ENCODE peak calls at places on chromosome X, in seven cellular contexts. G, C, S, U, D, E and A are unnamed samples.

GRCh38 chrX:53631156-53631555 is 55.4 kb downstream of the HUWE1 start:
- DNase-seq in U (no peak), S (no peak), D (no peak), C (no peak), E (peak; percentile 33), G (no peak), A (no peak)

GRCh38 chrX:109327271-109327670 is 154.6 kb downstream of the GUCY2F start:
- DNase-seq in E (no peak), D (no peak), C (no peak), S (no peak), U (no peak), G (no peak), A (no peak)

GRCh38 chrX:12332786-12333347 is 194.6 kb downstream of the FRMPD4 start:
- DNase-seq in S (no peak), C (no peak), D (no peak), U (no peak), G (no peak), E (no peak), A (no peak)

GRCh38 chrX:70089575-70090297 is 27.5 kb downstream of the OTUD6A start:
- DNase-seq in G (no peak), D (no peak), U (no peak), S (no peak), C (peak; percentile 10), E (peak; percentile 21), A (no peak)

GRCh38 chrX:153722704-153723350 is 1.4 kb downstream of the BCAP31 start:
- DNase-seq in D (no peak), E (no peak), G (peak; percentile 36), U (no peak), C (no peak), S (no peak), A (no peak)

GRCh38 chrX:37785569-37785968 is 5.7 kb downstream of the CYBB start:
- DNase-seq in U (no peak), E (no peak), C (no peak), G (peak; percentile 1), S (no peak), D (no peak), A (no peak)

GRCh38 chrX:97158270-97158669 is 274.6 kb downstream of the RPA4 start:
- DNase-seq in S (no peak), E (no peak), G (no peak), C (no peak), D (no peak), U (no peak), A (no peak)

GRCh38 chrX:85051627-85052026 is 48.0 kb downstream of the APOOL start:
- DNase-seq in C (no peak), D (no peak), S (no peak), E (no peak), G (no peak), U (no peak), A (no peak)

GRCh38 chrX:76555816-76556215 is 128.3 kb downstream of the MAGEE1 start:
- DNase-seq in S (no peak), G (peak; percentile 1), C (no peak), E (peak; percentile 20), D (no peak), U (no peak), A (no peak)

GRCh38 chrX:20829665-20830481 is 544.3 kb upstream of the CNKSR2 start:
- DNase-seq in E (peak; percentile 13), G (no peak), D (no peak), U (no peak), C (no peak), S (no peak), A (no peak)

GRCh38 chrX:107542500-107542899 is 85.8 kb upstream of the PRPS1 start:
- DNase-seq in D (no peak), U (no peak), G (no peak), C (no peak), E (peak; percentile 34), S (no peak), A (no peak)

GRCh38 chrX:46408553-46409407 is 136.4 kb downstream of the ZNF674 start:
- DNase-seq in U (peak; percentile 68), D (peak; percentile 38), G (peak; percentile 51), E (peak; percentile 74), C (peak; percentile 37), S (no peak), A (peak; percentile 80)

GRCh38 chrX:17584248-17584681 is 153.0 kb upstream of the SCML1 start:
- DNase-seq in E (peak; percentile 32), S (no peak), G (no peak), C (no peak), D (no peak), U (no peak), A (no peak)

GRCh38 chrX:30023451-30023850 is 191.9 kb upstream of the MAGEB2 start:
- DNase-seq in C (no peak), D (no peak), S (no peak), G (no peak), U (no peak), E (no peak), A (no peak)

GRCh38 chrX:155577682-155578081 is 35.1 kb downstream of the TMLHE start:
- DNase-seq in D (no peak), C (no peak), S (no peak), U (no peak), E (no peak), G (no peak), A (no peak)

GRCh38 chrX:136839196-136839595 is 41.3 kb downstream of the RBMX start:
- DNase-seq in E (no peak), C (no peak), S (no peak), D (no peak), G (no peak), U (no peak), A (no peak)

GRCh38 chrX:120308558-120308957 is 2.7 kb downstream of the TMEM255A start:
- DNase-seq in C (no peak), D (no peak), S (no peak), G (no peak), U (peak; percentile 29), E (no peak), A (no peak)

GRCh38 chrX:50812995-50813842 is 775 bp downstream of the SHROOM4 start:
- DNase-seq in U (peak; percentile 9), S (no peak), C (peak; percentile 37), G (peak; percentile 32), D (peak; percentile 23), E (peak; percentile 66), A (peak; percentile 69)

DNA sequence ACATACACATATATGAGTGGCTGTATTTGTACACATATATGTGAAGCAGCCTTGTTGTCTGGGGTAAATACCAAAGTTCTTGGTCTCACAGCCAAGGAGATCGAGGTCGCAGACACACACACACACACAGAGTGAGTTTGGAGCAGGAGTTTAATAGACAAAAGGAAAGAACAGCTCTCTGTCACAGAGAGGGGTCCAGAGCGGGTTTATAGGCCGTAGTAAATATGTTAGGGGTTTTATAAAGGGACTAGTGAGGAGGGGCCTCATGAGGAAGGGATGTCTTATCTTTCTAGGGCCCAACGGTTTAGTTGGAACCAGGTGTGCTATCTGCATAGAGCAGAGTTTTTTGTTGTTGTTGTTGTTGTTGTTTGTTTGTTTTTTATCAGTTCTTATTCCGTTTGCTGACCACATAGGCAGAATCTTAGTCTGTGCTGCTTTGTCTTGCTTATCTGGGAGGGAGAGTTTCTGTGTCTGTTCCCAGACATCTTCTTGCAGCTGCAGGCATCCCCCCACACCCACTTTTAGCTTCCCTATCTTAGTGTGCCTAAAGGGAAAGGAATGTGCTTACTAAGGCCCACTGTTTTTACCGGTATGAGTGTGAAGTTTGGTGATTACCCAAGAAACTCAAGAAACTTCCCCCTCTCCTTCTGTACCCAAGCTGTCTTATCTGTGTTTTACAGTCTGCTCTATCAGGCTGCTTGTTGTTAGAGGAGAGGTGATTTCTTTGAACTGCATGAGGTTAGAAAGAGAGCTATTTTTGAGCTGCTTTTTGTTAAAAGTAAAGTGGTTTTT is 91.9 kb downstream of the TENT5D start:
- DNase-seq in U (no peak), G (no peak), S (no peak), D (no peak), C (no peak), E (peak; percentile 57), A (no peak)
- H3K27ac ChIP-seq in U (no peak overlapping the region), G (no peak overlapping the region), S (no peak overlapping the region), D (no peak overlapping the region), C (no peak overlapping the region), E (peak overlapping the region; percentile 88), A (no peak overlapping the region)

DNA sequence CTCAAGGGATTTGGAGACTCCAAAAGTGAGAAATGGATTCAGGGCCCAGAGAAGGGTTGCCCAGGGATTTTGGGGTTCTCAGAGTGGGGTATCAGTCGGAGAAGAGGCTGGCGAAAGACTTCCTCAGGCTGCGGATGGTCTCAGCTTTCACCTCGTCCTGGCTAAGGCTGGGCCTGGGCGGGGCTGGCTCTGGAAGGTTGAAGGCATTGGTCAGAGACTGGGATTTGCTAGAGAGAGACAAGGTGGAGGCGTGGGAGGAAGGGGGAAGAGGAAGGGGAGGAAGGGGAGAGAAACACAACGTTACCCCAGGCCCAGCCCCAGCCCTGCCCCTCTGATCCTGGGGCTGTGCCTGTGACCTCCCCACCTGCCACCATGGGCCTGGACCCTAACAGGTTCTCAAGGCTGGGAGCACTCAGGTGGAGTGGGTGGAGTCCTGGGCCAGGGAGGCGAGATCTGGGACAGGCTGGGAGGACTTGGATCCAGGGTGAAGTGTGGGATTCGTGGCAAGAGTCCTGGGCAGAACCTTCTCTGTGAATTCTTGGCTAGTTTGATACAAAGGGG is 9.4 kb upstream of the TIMP1 start:
- DNase-seq in S (no peak), D (no peak), U (no peak), G (no peak), C (no peak), E (no peak), A (no peak)
- H3K27ac ChIP-seq in S (peak overlapping the region; percentile 78), D (no peak overlapping the region), U (no peak overlapping the region), G (peak overlapping the region; percentile 55), C (no peak overlapping the region), E (peak overlapping the region; percentile 97), A (no peak overlapping the region)

GRCh38 chrX:118116308-118117068 is at the start of gene KLHL13:
- DNase-seq in G (peak; percentile 19), U (peak; percentile 42), S (no peak), D (peak; percentile 42), E (peak; percentile 44), C (peak; percentile 49), A (peak; percentile 76)

GRCh38 chrX:118115948-118116307 is 682 bp downstream of the KLHL13 start:
- DNase-seq in D (no peak), C (no peak), U (no peak), G (no peak), S (no peak), E (no peak), A (no peak)

DNA sequence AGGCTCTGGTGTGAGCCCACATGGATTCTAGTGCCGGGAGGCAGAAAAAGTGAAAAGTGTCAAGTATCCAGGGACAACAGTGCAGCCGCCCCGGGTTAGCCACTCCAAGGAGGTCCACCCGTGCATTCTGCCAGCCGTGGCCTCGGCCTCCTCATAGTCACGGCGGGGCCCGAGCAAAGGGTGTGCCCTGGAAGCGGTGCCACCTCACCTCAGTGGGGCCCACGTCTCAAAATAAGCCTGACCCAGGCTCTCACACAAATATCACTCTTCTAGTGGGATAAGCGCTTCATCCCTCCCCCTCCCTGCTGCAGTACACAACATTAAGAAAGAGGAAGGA is 427 bp upstream of the KLHL13 start:
- DNase-seq in D (no peak), U (no peak), G (no peak), C (no peak), S (no peak), E (no peak), A (peak; percentile 68)
- H3K27ac ChIP-seq in D (no peak overlapping the region), U (peak overlapping the region; percentile 67), G (peak overlapping the region; percentile 77), C (peak overlapping the region; percentile 77), S (no peak overlapping the region), E (no peak overlapping the region), A (peak overlapping the region; percentile 82)

DNA sequence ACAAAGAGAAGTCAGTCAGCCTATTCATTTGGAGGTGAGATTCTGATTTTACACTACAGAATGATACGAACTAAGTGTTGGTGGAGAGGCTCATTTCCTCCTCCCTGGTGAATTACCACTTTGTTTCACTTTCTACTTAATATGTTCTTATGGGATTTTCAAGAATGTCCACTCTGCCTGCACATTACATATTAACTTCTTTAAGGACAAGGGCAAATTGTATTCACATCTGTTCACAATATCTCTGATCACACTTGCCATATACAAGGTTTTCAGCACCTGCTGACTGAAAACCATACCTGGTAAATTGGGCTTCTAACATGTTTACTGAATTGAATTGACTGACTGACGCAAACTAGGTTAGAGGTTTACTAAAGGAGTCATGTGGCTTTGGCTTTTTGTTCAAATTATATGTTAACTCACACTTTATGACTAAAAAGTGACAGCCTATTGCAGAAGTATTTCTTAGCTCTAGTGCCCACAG is 188.4 kb upstream of the MBNL3 start:
- DNase-seq in U (no peak), D (no peak), G (no peak), S (no peak), E (no peak), C (no peak), A (no peak)
- H3K27ac ChIP-seq in U (no peak overlapping the region), D (no peak overlapping the region), G (no peak overlapping the region), S (no peak overlapping the region), E (no peak overlapping the region), C (no peak overlapping the region), A (no peak overlapping the region)